ENCODE peak calls at places on chromosomes 16 and 17, in six cellular contexts. X, C, Y, J, B and T are unnamed samples.

GRCh38 chr17:78563189-78564145 is 13.7 kb downstream of the DNAH17 start:
- DNase-seq in J (no peak), C (no peak), X (no peak), Y (no peak), B (peak; percentile 28), T (no peak)

GRCh38 chr17:50884354-50885311 is 18.5 kb upstream of the TOB1 start:
- DNase-seq in X (no peak), J (peak; percentile 63), B (no peak), Y (no peak), C (no peak), T (peak; percentile 58)

GRCh38 chr17:14204546-14204945 is 32.1 kb downstream of the CDRT15 start:
- DNase-seq in X (no peak), C (no peak), B (no peak), Y (no peak), J (no peak), T (no peak)

GRCh38 chr17:75078097-75079022 is 9.4 kb upstream of the SLC16A5 start:
- DNase-seq in X (peak; percentile 76), J (peak; percentile 63), B (no peak), C (peak; percentile 78), Y (peak; percentile 29), T (no peak)

GRCh38 chr17:15403276-15403939 is 62.0 kb upstream of the TEKT3 start:
- DNase-seq in J (no peak), X (no peak), Y (no peak), C (peak; percentile 53), B (no peak), T (no peak)

GRCh38 chr17:55723488-55723848 is 804 bp upstream of the TMEM100 start:
- DNase-seq in Y (no peak), C (no peak), B (no peak), X (no peak), J (no peak), T (no peak)

GRCh38 chr17:9238340-9239259 is 217.3 kb downstream of the NTN1 start:
- DNase-seq in Y (no peak), J (no peak), C (no peak), B (no peak), X (no peak), T (no peak)

GRCh38 chr17:57823469-57824401 is 26.1 kb downstream of the MRPS23 start:
- DNase-seq in X (no peak), B (no peak), Y (no peak), C (peak; percentile 27), J (peak; percentile 19), T (no peak)

GRCh38 chr16:66427871-66428681 is 981 bp downstream of the BEAN1 start:
- DNase-seq in B (no peak), Y (no peak), C (no peak), J (no peak), X (no peak), T (no peak)

GRCh38 chr17:8922451-8922850 is 43.1 kb downstream of the PIK3R5 start:
- DNase-seq in B (no peak), C (peak; percentile 75), X (peak; percentile 91), J (peak; percentile 97), Y (peak; percentile 31), T (peak; percentile 89)

GRCh38 chr17:64771980-64772844 is 110.1 kb upstream of the SMURF2 start:
- DNase-seq in X (no peak), C (no peak), B (no peak), Y (no peak), J (no peak), T (no peak)

GRCh38 chr17:22511431-22511830 is 819.1 kb downstream of the KCNJ18 start:
- DNase-seq in C (no peak), Y (no peak), J (no peak), X (no peak), B (no peak), T (no peak)

GRCh38 chr17:22512506-22512905 is 820.2 kb downstream of the KCNJ18 start:
- DNase-seq in C (no peak), Y (no peak), X (no peak), J (no peak), B (no peak), T (no peak)

GRCh38 chr17:22514315-22514714 is 822.0 kb downstream of the KCNJ18 start:
- DNase-seq in B (no peak), Y (no peak), X (no peak), J (no peak), C (no peak), T (no peak)

GRCh38 chr17:22512057-22512456 is 819.7 kb downstream of the KCNJ18 start:
- DNase-seq in Y (no peak), J (no peak), C (no peak), B (no peak), X (no peak), T (no peak)

GRCh38 chr17:22512997-22513538 is 820.7 kb downstream of the KCNJ18 start:
- DNase-seq in X (no peak), Y (no peak), C (no peak), B (no peak), J (no peak), T (no peak)
- TF ChIP-seq CTCF in X (no peak), Y (no peak), C (no peak), B (no peak), J (no peak), T (no peak)

GRCh38 chr16:87847467-87847784 is 21.9 kb downstream of the SLC7A5 start:
- DNase-seq in C (no peak), J (no peak), Y (no peak), B (no peak), X (no peak), T (no peak)
- TF ChIP-seq CTCF in C (no peak), J (no peak), Y (no peak), B (no peak), X (no peak), T (no peak)

DNA sequence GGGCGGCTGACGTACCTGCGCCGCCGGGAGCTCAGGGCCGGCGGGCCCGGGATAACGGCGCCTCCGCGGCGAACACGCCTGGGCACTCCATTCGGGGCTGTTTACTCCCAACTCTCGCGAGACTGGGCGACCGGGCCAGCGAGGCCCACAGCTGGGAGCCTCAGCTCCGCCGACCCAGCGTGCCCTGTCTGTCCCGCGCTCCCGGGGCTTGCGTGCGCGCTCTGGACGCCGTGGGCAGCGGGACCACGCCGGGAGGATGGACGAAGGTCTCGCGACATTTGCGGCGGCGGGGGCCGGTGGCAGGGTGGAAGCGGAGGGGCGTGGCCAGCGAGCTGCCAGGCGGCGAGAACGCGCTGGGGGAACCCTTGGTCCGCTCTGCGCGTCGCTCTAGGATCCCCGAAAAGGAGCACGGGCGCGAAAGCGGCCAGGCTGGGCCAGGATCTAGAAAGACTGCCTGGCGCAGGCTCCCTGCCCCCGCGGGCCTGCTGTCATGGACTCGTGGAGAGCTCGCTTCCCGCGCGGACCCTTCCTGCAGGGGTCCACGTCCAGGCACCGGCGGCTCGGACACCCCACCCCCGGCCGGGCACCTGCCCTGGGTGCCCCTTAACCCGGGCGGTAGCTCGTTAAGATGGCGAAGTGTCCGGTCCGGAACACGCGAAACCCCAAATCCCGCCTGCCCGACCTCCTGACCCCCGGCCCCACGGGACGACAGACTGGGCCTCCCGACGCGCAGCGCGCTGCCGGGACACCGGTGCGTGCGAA is at the start of gene MBTPS1:
- DNase-seq in C (peak; percentile 97), B (peak; percentile 97), X (peak; percentile 95), Y (peak; percentile 99), J (peak; percentile 98), T (peak; percentile 96)
- TF ChIP-seq CTCF in C (no peak), B (no peak), X (no peak), Y (no peak), J (no peak), T (no peak)

GRCh38 chr17:36463916-36464764 is 22.3 kb upstream of the ZNHIT3 start:
- DNase-seq in Y (peak; percentile 66), J (peak; percentile 89), B (no peak), C (peak; percentile 67), X (peak; percentile 79), T (peak; percentile 54)
- TF ChIP-seq CTCF in Y (no peak), J (no peak), B (no peak), C (peak; percentile 18), X (peak; percentile 19), T (no peak)

GRCh38 chr17:67602974-67603373 is 114.8 kb upstream of the NOL11 start:
- DNase-seq in X (peak; percentile 43), C (peak; percentile 49), Y (peak; percentile 67), B (no peak), J (peak; percentile 20), T (no peak)
- TF ChIP-seq CTCF in X (peak; percentile 75), C (peak; percentile 57), Y (peak; percentile 68), B (no peak), J (peak; percentile 36), T (peak; percentile 24)

DNA sequence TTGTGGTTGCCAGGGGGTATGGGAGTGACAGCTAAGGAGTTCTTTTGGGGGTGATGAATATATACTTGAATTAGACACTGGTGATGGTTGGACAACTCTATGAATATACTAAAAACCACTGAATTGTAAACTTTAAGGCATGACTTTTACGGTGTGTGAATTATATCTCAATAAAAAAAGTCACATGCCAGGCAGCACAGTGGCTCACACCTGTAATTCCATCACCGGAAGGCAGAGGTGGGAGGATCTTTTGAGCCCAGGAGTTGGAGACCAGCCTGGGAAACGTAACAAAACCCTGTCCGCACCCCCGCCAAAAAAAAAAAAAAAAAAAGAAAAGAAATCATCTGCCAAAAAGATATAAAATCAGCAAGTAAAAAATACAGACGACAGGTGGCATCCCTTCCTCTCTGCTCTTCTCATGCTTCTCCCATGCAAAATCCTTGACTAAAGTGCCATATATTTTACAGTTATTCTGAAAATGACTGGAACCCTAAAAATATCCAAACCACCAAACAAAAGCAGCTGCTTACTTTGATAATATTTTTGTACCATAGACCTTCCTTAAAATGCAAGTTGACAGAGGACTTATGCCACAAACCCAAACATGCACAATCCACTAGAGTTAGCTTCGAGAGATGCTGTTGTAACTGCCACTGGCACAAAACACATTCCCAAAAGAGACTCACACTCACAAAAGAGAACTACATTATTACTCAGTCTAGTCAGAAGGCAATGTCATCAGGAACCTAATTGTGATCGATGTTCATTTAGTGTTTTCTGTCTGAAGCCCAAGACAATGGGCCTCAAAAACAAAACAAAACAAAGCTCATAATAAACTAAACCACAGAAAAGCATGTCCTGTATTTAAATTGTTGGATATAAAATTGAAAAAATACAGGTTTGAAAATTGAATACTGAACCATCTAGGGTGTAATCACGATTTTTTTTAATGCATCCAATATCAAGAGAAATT is 2.5 kb downstream of the CRLF3 start:
- DNase-seq in X (no peak), B (no peak), Y (no peak), J (no peak), C (no peak), T (no peak)
- TF ChIP-seq CTCF in X (no peak), B (no peak), Y (no peak), J (no peak), C (no peak), T (no peak)

DNA sequence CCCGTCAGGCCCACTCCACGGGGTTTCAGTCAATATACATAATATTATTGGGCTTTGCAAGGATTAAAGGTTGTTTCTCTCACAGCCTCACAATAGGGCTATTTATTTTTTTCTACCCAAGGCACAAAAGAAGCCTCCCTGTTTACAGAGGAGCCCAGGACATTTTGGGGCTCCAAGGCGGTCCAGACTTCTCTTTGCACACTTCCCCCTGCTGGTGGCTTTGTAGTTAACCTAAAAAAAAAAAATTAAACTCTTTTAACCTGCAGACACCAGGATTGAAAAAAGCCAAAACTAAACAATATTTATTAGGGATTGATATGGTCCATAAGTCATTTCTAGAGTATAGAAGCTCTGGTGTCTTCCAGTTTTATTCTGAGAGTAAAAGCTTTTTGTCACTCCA is 169.7 kb upstream of the ZFHX3 start:
- DNase-seq in C (no peak), X (no peak), Y (no peak), B (no peak), J (no peak), T (no peak)
- TF ChIP-seq CTCF in C (peak; percentile 21), X (peak; percentile 59), Y (peak; percentile 48), B (no peak), J (peak; percentile 7), T (no peak)

GRCh38 chr16:55145771-55146603 is 178.0 kb upstream of the IRX6 start:
- DNase-seq in C (no peak), X (no peak), B (no peak), Y (no peak), J (no peak), T (no peak)
- TF ChIP-seq CTCF in C (no peak), X (no peak), B (no peak), Y (no peak), J (no peak), T (no peak)

GRCh38 chr17:19397556-19398041 is 10.6 kb upstream of the MFAP4 start:
- DNase-seq in B (no peak), J (peak; percentile 19), X (no peak), C (no peak), Y (no peak), T (no peak)
- TF ChIP-seq CTCF in B (no peak), J (no peak), X (peak; percentile 12), C (no peak), Y (no peak), T (no peak)